ENCODE peak calls at places on chromosomes 4 and X, in four cellular contexts. T is A673, S is NB4, C is AG04449. M is an unnamed sample.

GRCh38 chr4:31366041-31366440 is 645.9 kb downstream of the PCDH7 start:
- DNase-seq in T (no peak), S (no peak), C (no peak), M (no peak)

GRCh38 chr4:36399762-36400353 is 118.4 kb downstream of the DTHD1 start:
- DNase-seq in T (peak; percentile 6), S (peak; percentile 54), C (no peak), M (no peak)

GRCh38 chr4:187444061-187444460 is 551.5 kb upstream of the ZFP42 start:
- DNase-seq in T (no peak), S (no peak), C (no peak), M (no peak)

GRCh38 chr4:153494562-153494961 is 28.4 kb downstream of the TMEM131L start:
- DNase-seq in T (no peak), S (no peak), C (no peak), M (no peak)

GRCh38 chr4:61277785-61278184 is 77.7 kb downstream of the ADGRL3 start:
- DNase-seq in T (no peak), S (no peak), C (no peak), M (no peak)

GRCh38 chrX:154727418-154728323 is 23.2 kb downstream of the GAB3 start:
- DNase-seq in T (no peak), S (peak; percentile 27), C (no peak), M (no peak)

GRCh38 chrX:133569217-133569616 is 153.9 kb upstream of the GPC4 start:
- DNase-seq in T (no peak), S (no peak), C (no peak), M (no peak)

GRCh38 chr4:8587469-8588195 is 4.9 kb upstream of the CPZ start:
- DNase-seq in T (no peak), S (no peak), C (no peak), M (no peak)

GRCh38 chr4:8038702-8039251 is 99.1 kb upstream of the AFAP1 start:
- DNase-seq in T (no peak), S (no peak), C (no peak), M (no peak)

GRCh38 chr4:127501103-127501502 is 131.7 kb upstream of the INTU start:
- DNase-seq in T (no peak), S (no peak), C (no peak), M (no peak)

GRCh38 chrX:153781428-153782047 is 697 bp downstream of the SRPK3 start:
- DNase-seq in T (no peak), S (no peak), C (no peak), M (no peak)

GRCh38 chr4:67465032-67465762 is 80.1 kb downstream of the CENPC start:
- DNase-seq in T (no peak), S (no peak), C (peak; percentile 14), M (no peak)

GRCh38 chrX:68049466-68049865 is 383.8 kb downstream of the OPHN1 start:
- DNase-seq in T (no peak), S (no peak), C (no peak), M (no peak)

GRCh38 chr4:153112071-153112460 is 92.2 kb upstream of the TRIM2 start:
- DNase-seq in T (no peak), S (no peak), C (no peak), M (no peak)

GRCh38 chr4:37760840-37761239 is 65.6 kb upstream of the PGM2 start:
- DNase-seq in T (no peak), S (peak; percentile 99), C (no peak), M (no peak)

GRCh38 chrX:149372861-149373260 is 132.2 kb downstream of the IDS start:
- DNase-seq in T (no peak), S (no peak), C (no peak), M (no peak)

DNA sequence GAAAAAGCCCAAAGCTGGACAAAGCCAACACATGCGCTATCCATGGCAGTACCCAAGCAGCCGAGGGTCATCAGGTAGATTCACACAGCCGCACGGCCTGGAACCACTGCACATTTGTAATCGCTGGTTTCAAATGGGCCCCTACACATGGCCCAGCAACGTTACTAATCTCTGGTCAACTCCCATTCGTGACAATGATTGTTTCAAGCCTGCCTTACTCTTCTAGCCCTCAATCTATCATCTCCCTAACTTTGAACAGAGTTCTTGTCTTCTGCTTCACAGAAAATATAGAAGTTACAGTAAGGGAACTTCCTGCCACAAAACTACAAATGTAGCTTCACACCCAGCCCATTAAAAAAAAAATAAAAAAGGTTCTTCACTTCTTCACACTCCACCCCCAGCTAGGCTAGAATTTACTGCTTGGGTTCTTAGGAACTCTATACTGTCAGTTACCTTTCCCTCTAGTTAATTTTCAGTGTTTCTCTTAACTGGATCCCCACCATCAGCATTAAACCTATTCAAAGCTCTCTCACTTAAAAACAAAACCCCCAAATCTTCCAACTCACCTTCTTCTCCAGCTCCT is 24.2 kb downstream of the CASP3 start:
- DNase-seq in T (no peak), S (no peak), C (no peak), M (no peak)
- TF ChIP-seq CTCF in T (no peak), S (no peak), C (no peak), M (no peak)

GRCh38 chr4:163164110-163164509 is 2.6 kb downstream of the NAF1 start:
- DNase-seq in T (no peak), S (no peak), C (no peak), M (no peak)
- H3K4me3 ChIP-seq in T (no peak overlapping the region), S (peak overlapping the region; percentile 84), C (no peak overlapping the region), M (peak overlapping the region; percentile 18)

GRCh38 chr4:173317003-173317402 is 17.2 kb downstream of the HMGB2 start:
- DNase-seq in T (peak; percentile 48), S (peak; percentile 51), C (no peak), M (no peak)
- TF ChIP-seq CTCF in T (peak; percentile 42), S (peak; percentile 46), C (no peak), M (peak; percentile 32)

DNA sequence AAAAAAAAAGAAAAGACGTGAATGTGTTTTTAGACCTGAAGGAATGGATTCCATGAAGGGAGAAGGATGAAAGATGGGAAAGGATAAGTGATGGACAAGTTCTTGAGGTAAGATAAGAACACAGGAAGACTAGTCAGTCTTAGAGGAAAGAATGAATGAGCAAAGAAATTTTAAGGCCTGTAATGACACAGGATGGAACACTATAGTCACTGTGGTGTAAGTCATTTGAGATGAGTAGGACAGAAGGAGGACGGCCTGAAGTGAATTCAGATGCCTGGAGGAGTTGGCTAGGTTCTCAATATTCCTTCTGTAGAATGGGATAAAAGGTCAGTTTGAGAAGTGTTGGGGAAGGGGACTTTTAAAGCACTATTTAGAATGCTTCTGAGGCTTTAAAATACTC is 3.8 kb downstream of the MSMO1 start:
- DNase-seq in T (peak; percentile 12), S (no peak), C (no peak), M (no peak)
- H3K4me3 ChIP-seq in T (peak overlapping the region; percentile 71), S (peak overlapping the region; percentile 96), C (no peak overlapping the region), M (peak overlapping the region; percentile 65)

GRCh38 chr4:17490575-17491059 is 21.3 kb downstream of the QDPR start:
- DNase-seq in T (no peak), S (no peak), C (no peak), M (no peak)

GRCh38 chr4:17489123-17489522 is 22.8 kb downstream of the QDPR start:
- DNase-seq in T (peak; percentile 35), S (no peak), C (no peak), M (no peak)

GRCh38 chr4:17491196-17491595 is 20.7 kb downstream of the QDPR start:
- DNase-seq in T (no peak), S (no peak), C (no peak), M (no peak)

GRCh38 chr4:17492058-17492741 is 19.7 kb downstream of the QDPR start:
- DNase-seq in T (no peak), S (no peak), C (no peak), M (no peak)

DNA sequence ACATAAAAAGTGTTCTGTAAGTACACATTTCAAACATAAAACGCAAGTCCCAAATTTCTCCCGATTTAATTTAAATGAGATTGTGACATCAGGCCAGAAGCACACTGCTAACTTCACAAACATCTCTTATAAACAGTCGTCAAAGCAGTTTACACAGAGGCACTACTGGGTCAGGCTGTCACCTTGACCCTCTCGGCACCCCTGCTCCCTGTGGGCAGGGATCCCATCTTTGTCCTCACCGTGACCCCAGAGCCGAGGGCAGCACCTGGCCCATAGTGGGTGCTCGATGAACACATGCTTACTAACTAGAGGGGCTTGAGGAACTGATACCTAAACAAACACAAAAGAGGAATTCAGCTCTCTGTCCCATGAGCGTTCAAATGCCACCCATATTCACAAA is 22.2 kb downstream of the QDPR start:
- DNase-seq in T (no peak), S (no peak), C (no peak), M (no peak)
- TF ChIP-seq CTCF in T (no peak), S (no peak), C (no peak), M (no peak)

GRCh38 chrX:5644786-5645185 is 583.9 kb downstream of the NLGN4X start:
- DNase-seq in T (no peak), S (no peak), C (no peak), M (no peak)
- H3K4me3 ChIP-seq in T (no peak overlapping the region), S (no peak overlapping the region), C (no peak overlapping the region), M (no peak overlapping the region)

DNA sequence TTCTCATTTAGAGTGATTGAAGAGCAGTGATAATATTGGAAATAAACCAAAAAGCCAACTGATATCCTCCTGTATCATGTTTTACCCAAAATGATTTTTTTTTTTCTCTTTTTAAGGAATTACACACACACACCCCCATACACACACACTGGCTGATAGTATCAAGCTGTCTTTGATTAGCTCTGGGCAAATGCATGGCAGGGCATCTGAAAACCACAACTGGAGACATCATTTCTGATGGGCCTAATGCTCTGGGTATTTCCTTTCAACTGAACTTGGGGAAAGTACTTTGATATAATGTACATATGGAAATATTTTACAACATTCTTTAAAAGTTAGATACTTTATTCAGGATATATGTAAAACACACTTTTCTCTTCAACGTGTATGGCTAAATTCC is 14.2 kb upstream of the OSTC start:
- DNase-seq in T (no peak), S (no peak), C (no peak), M (peak; percentile 81)
- TF ChIP-seq CTCF in T (no peak), S (no peak), C (no peak), M (no peak)

GRCh38 chrX:132271330-132271729 is 52.1 kb upstream of the RAP2C start:
- DNase-seq in T (no peak), S (no peak), C (no peak), M (no peak)
- H3K4me3 ChIP-seq in T (no peak overlapping the region), S (no peak overlapping the region), C (no peak overlapping the region), M (no peak overlapping the region)